ENCODE peak calls at places on chromosomes 5 and 9, in ten cellular contexts. P is uterus, V is A549, H is sigmoid colon, A is astrocyte, R is esophagus squamous epithelium, G is colonic mucosa, M is SK-N-SH, O is vagina, B is GM23338. Q is an unnamed sample. For H3K4me1, the result is how much of the 10 kb centered on the place peaks cover.

GRCh38 chr9:101398930-101399640 is 434 bp downstream of the ZNF189 start:
- DNase-seq in P (no peak), V (no peak), H (peak), A (no peak), R (peak), G (peak), M (no peak), O (no peak), B (no peak), Q (peak)

GRCh38 chr9:77981332-77981731 is 50.3 kb downstream of the GNAQ start:
- DNase-seq in P (no peak), V (no peak), H (no peak), A (peak), R (no peak), G (peak), M (no peak), O (no peak), B (no peak), Q (peak)

GRCh38 chr5:126998895-126999570 is 31.3 kb downstream of the MARCHF3 start:
- DNase-seq in P (no peak), V (no peak), H (no peak), A (no peak), R (no peak), G (no peak), M (no peak), O (no peak), B (no peak), Q (no peak)

GRCh38 chr5:69484891-69485290 is 7.7 kb upstream of the OCLN start:
- DNase-seq in P (no peak), V (no peak), H (no peak), A (peak), R (no peak), G (no peak), M (no peak), O (no peak), B (no peak), Q (no peak)

GRCh38 chr5:54390015-54390414 is 65.5 kb upstream of the HSPB3 start:
- DNase-seq in P (no peak), V (peak), H (no peak), A (peak), R (no peak), G (peak), M (no peak), O (no peak), B (no peak), Q (peak)

GRCh38 chr9:134747951-134748489 is 106.4 kb downstream of the COL5A1 start:
- DNase-seq in P (no peak), V (no peak), H (no peak), A (no peak), R (no peak), G (no peak), M (no peak), O (no peak), B (no peak), Q (no peak)

GRCh38 chr9:105158020-105158419 is 86.4 kb upstream of the SLC44A1 start:
- DNase-seq in P (no peak), V (no peak), H (no peak), A (no peak), R (no peak), G (no peak), M (no peak), O (no peak), B (no peak), Q (no peak)

GRCh38 chr9:33111621-33112020 is 35.1 kb upstream of the SMU1 start:
- DNase-seq in P (no peak), V (no peak), H (no peak), A (no peak), R (no peak), G (no peak), M (no peak), O (no peak), B (peak), Q (no peak)

GRCh38 chr9:2411459-2412215 is 209.9 kb upstream of the VLDLR start:
- DNase-seq in P (no peak), V (no peak), H (no peak), A (peak), R (no peak), G (no peak), M (no peak), O (no peak), B (peak), Q (no peak)

GRCh38 chr9:92097997-92098482 is 17.2 kb downstream of the SPTLC1 start:
- DNase-seq in P (peak), V (no peak), H (peak), A (peak), R (no peak), G (peak), M (no peak), O (no peak), B (peak), Q (peak)

GRCh38 chr5:39717186-39717897 is 292.6 kb upstream of the DAB2 start:
- DNase-seq in P (no peak), V (no peak), H (no peak), A (no peak), R (no peak), G (no peak), M (no peak), O (no peak), B (no peak), Q (no peak)

GRCh38 chr9:32644698-32645097 is 9.2 kb upstream of the TAF1L start:
- DNase-seq in P (no peak), V (no peak), H (no peak), A (peak), R (no peak), G (no peak), M (no peak), O (no peak), B (no peak), Q (no peak)

GRCh38 chr9:37197158-37198033 is 77.0 kb downstream of the ZCCHC7 start:
- DNase-seq in P (no peak), V (no peak), H (no peak), A (no peak), R (no peak), G (no peak), M (peak), O (no peak), B (peak), Q (no peak)

GRCh38 chr5:115419794-115420585 is 123.5 kb upstream of the CCDC112 start:
- DNase-seq in P (no peak), V (peak), H (no peak), A (peak), R (no peak), G (no peak), M (no peak), O (no peak), B (peak), Q (no peak)

GRCh38 chr5:125298711-125299379 is 552.4 kb upstream of the ZNF608 start:
- DNase-seq in P (no peak), V (no peak), H (no peak), A (no peak), R (no peak), G (no peak), M (no peak), O (no peak), B (no peak), Q (no peak)

GRCh38 chr9:93652604-93653592 is 76.5 kb downstream of the PHF2 start:
- DNase-seq in P (no peak), V (no peak), H (peak), A (no peak), R (no peak), G (no peak), M (no peak), O (no peak), B (no peak), Q (peak)

GRCh38 chr5:7015586-7016256 is 302.5 kb downstream of the TENT4A start:
- DNase-seq in P (no peak), V (no peak), H (no peak), A (no peak), R (no peak), G (no peak), M (no peak), O (no peak), B (peak), Q (peak)

DNA sequence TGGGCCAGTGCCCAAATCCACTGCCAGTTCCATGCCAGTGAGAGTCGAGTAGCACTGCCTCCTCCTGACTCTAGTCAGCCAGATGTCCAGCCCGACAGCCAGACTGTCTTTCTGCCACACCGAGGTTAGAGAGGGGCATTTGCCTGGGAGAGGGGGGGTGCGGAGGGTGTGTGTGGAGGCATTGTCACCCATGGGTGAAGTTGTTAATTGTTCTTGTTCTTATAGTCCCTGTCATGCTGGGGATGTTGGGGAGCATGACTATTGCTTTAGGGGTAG is 1.1 kb downstream of the RGP1 start:
- DNase-seq in P (no peak), V (no peak), H (no peak), A (no peak), R (no peak), G (no peak), M (no peak), O (no peak), B (no peak), Q (no peak)
- H3K4me1 ChIP-seq in P (under half), V (under half), H (under half), A (under half), R (under half), G (under half), M (under half), O (under half), B (under half), Q (under half)

GRCh38 chr5:96595300-96596090 is 66.7 kb upstream of the CAST start:
- DNase-seq in P (no peak), V (no peak), H (no peak), A (no peak), R (no peak), G (peak), M (no peak), O (no peak), B (peak), Q (no peak)
- TF ChIP-seq CTCF in P (no peak), V (no peak), H (no peak), A (peak), R (peak), G (peak), M (peak), O (peak), B (peak), Q (peak)

DNA sequence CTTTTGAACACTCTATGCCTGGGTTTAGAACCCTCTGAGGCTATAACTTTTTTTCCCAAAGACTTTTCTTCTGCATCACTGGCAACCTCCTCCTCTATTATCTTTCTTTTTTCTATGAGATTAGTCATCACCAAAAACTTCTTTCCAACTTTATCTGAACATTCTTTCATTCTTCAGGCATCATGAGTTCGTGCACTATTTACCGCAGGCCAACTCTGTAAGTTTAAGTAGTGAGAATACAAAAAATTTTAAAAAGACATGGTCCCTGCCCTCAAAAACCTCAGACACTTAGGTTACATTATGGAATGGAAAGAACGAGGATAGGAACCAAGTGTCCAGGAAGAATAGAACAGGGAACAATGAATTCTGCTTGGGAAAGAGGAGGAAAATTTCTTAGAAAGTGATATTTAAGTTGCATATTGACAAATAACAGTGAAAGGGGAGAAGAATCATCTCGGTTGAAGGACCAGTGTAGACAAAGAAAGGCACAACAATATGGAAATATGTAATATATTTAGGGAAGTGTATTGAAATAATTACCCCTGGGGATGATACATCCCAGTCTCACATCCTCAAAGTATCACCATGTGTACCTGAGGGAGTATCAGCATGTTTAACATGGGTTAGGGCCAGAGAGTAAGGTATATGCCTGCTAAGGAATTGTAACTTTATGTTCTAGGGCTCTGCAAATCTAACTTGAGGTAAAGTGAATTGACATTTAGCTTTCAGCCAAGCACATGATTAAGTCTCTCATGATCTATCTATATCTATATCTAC is 196.5 kb upstream of the NREP start:
- DNase-seq in P (no peak), V (no peak), H (no peak), A (peak), R (no peak), G (no peak), M (no peak), O (no peak), B (no peak), Q (no peak)
- H3K4me1 ChIP-seq in P (under half), V (under half), H (under half), A (under half), R (under half), G (under half), M (under half), O (under half), B (under half), Q (under half)

DNA sequence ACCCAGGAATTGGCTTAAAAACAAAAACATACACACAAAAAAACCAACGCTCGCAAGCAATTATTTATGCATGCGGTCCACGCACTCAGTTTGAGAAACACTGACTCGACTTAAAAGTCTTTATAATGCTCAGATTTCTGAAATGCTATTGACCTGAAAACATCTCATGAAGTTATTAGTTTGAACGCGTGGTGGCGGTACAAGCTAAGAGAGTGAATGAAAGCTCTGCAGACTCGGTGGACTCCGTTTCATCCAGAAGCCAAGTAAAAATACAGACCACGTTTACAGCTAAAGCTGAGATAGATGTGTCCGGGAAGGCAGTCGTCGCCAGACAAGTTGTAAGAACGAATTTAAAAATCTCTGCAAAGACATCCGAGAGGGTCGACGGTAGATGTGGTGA is at the start of gene PCDHB6:
- DNase-seq in P (no peak), V (peak), H (no peak), A (no peak), R (no peak), G (no peak), M (peak), O (no peak), B (peak), Q (no peak)
- TF ChIP-seq CTCF in P (no peak), V (peak), H (no peak), A (no peak), R (no peak), G (no peak), M (peak), O (no peak), B (peak), Q (no peak)

GRCh38 chr9:35516481-35516880 is 26.6 kb downstream of the RUSC2 start:
- DNase-seq in P (no peak), V (peak), H (no peak), A (peak), R (no peak), G (no peak), M (no peak), O (no peak), B (peak), Q (no peak)
- H3K4me1 ChIP-seq in P (under half), V (half or more), H (half or more), A (half or more), R (under half), G (under half), M (half or more), O (half or more), B (under half), Q (half or more)

GRCh38 chr9:15491950-15492349 is 18.8 kb downstream of the PSIP1 start:
- DNase-seq in P (no peak), V (no peak), H (no peak), A (no peak), R (no peak), G (no peak), M (no peak), O (no peak), B (no peak), Q (no peak)

GRCh38 chr9:15484802-15485201 is 26.0 kb downstream of the PSIP1 start:
- DNase-seq in P (no peak), V (no peak), H (no peak), A (no peak), R (no peak), G (no peak), M (no peak), O (no peak), B (no peak), Q (no peak)

GRCh38 chr9:15482146-15482545 is 28.6 kb downstream of the PSIP1 start:
- DNase-seq in P (no peak), V (no peak), H (no peak), A (no peak), R (no peak), G (no peak), M (no peak), O (no peak), B (no peak), Q (no peak)

GRCh38 chr9:15485836-15486678 is 24.7 kb downstream of the PSIP1 start:
- DNase-seq in P (no peak), V (peak), H (no peak), A (no peak), R (no peak), G (no peak), M (no peak), O (no peak), B (peak), Q (no peak)
- TF ChIP-seq CTCF in P (peak), V (peak), H (no peak), A (peak), R (peak), G (no peak), M (peak), O (no peak), B (peak), Q (peak)

GRCh38 chr9:28925184-28925583 is 1351.9 kb upstream of the C9orf72 start:
- DNase-seq in P (no peak), V (no peak), H (no peak), A (no peak), R (no peak), G (no peak), M (no peak), O (no peak), B (no peak), Q (no peak)
- H3K4me1 ChIP-seq in P (under half), V (half or more), H (under half), A (under half), R (under half), G (under half), M (under half), O (under half), B (under half), Q (under half)

DNA sequence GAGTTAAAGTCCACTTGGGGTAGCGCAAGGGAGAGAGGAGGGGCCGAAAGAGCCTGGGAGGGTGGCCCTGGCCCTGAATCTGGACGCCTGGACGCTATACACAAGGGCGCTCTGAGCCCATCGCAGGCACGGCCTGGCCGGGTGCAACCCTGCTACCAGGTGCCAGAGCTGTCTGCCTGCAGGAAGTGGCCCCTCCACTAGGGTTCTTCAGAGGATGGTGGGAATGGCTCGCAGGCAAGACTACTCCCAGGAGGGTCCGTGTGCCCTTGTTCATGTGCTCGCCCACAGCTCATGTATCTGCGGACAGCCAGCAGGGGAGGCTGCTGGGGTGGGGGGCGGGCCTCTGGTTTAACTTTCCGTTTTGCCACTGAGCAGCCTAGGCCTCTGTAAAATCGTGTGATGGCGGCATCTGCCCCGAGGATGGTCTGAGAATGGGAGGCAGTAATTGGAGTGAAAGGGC is 1.4 kb upstream of the NKD2 start:
- DNase-seq in P (peak), V (no peak), H (peak), A (no peak), R (no peak), G (peak), M (no peak), O (no peak), B (peak), Q (peak)
- TF ChIP-seq CTCF in P (no peak), V (no peak), H (no peak), A (no peak), R (no peak), G (no peak), M (no peak), O (no peak), B (no peak), Q (no peak)

DNA sequence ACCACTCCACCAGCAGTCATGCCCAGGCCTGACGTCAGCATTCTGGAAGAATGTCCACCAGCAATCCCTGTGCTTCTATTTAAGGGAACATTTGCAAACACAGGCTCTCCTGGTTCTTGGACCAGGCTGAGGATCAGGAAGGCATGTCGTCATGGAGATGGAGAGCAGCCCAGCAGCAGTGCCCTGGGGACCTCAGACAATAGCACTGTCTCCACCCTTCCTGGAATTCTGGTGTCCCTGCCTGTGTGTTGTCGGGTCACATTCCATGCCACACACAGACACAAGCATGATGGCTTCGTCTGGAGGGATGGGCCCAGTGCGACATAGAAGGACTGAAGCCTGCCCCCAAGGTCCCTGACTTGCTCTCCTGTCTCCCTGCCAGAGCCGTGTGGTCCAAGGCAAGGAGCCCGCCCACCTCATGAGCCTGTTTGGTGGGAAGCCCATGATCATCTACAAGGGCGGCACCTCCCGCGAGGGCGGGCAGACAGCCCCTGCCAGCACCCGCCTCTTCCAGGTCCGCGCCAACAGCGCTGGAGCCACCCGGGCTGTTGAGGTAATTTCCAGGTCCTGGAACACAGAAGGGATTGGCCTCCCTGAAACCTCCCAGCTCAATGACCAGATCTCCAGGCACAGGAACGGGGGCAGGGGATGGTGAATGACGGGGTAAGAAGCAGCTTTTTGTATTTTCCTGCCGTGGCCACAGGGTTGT is 43.8 kb downstream of the STOM start:
- DNase-seq in P (peak), V (no peak), H (peak), A (peak), R (no peak), G (peak), M (no peak), O (no peak), B (peak), Q (peak)
- H3K4me1 ChIP-seq in P (under half), V (half or more), H (half or more), A (under half), R (under half), G (under half), M (under half), O (half or more), B (under half), Q (under half)

Q was measured in body of pancreas.